ENCODE peak calls at places on chromosomes 6 and 20, in four cellular contexts. Y is spleen, U is tibial artery, D is fibroblast of lung. F is an unnamed sample. For H3K27me3, the result is how much of the 10 kb centered on the place peaks cover.

GRCh38 chr6:151534576-151534975 is 40.8 kb downstream of the CCDC170 start:
- DNase-seq in Y (no peak), U (no peak), D (no peak), F (no peak)

GRCh38 chr6:119096683-119097310 is 18.3 kb upstream of the FAM184A start:
- DNase-seq in Y (no peak), U (peak), D (peak), F (no peak)

GRCh38 chr6:81793811-81794210 is 41.3 kb upstream of the TENT5A start:
- DNase-seq in Y (no peak), U (no peak), D (peak), F (no peak)

GRCh38 chr6:11525468-11526155 is 11.9 kb upstream of the TMEM170B start:
- DNase-seq in Y (no peak), U (peak), D (peak), F (no peak)

GRCh38 chr6:38144365-38144764 is 324.8 kb downstream of the ZFAND3 start:
- DNase-seq in Y (no peak), U (no peak), D (no peak), F (no peak)

GRCh38 chr6:157019115-157019628 is 242.0 kb downstream of the ARID1B start:
- DNase-seq in Y (no peak), U (no peak), D (no peak), F (no peak)

GRCh38 chr6:123925360-123925759 is 121.7 kb downstream of the NKAIN2 start:
- DNase-seq in Y (no peak), U (no peak), D (peak), F (peak)

GRCh38 chr6:120373185-120373584 is 961.1 kb downstream of the TBC1D32 start:
- DNase-seq in Y (no peak), U (no peak), D (no peak), F (no peak)

GRCh38 chr20:62818592-62819493 is 2.0 kb downstream of the COL9A3 start:
- DNase-seq in Y (no peak), U (no peak), D (peak), F (no peak)

GRCh38 chr20:64137598-64138031 is 26.6 kb upstream of the MYT1 start:
- DNase-seq in Y (peak), U (no peak), D (no peak), F (no peak)

DNA sequence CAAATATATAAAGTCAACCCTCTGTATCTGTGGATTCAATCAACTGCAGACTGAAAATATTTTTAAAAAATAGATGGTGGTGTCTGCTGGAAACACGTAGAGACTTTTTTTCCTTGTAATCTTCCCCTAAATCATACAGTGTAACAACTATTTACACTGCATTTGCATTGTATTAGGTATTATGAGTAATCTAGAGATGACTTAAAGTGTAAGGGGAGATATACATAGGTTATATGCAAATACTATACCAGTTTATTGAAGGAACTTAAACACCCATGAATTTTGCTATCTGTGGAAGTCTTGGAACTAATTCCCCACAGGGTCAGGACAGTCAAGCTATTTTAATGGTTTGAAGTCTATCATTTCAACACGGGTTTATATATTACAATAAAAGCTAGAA is 10.2 kb downstream of the HDAC2 start:
- DNase-seq in Y (no peak), U (no peak), D (no peak), F (no peak)
- H3K4me3 ChIP-seq in Y (no peak), U (no peak), D (no peak), F (no peak)

DNA sequence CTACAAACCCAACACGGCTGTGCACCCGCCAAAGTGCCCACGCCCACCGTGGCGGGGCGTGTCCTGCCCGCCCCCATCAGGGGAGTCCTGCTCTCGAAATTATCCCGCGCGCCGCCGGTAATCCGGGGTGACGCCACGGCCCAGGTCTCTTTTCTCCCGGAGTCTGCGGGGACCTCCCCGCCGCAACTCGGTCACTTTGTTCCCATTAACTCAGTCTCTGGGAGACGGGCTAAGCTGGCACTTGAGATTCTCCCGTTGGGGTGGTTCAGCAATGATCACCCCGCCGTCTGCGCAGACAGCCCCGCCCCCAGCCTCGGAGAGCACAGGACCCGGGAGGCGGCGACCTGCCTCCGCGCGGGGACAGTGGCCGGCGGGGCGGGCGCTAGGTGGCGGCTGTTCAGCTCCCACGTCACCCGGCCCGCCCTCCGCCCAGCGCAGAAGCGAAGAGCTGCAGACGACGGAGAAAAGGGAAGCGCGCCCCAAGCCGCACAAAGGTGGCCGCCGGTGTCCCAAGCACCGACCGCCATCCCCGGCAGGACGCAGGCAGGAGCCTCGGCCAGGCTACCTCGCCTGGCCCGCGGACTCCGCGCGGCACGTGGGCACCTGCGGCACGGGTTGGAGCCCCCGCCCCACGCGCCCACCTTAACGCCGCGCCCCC is 31.5 kb downstream of the SF3B5 start:
- DNase-seq in Y (peak), U (peak), D (no peak), F (no peak)
- TF ChIP-seq CTCF in Y (peak), U (peak), D (no peak), F (peak)

GRCh38 chr20:51567622-51568021 is 25.1 kb upstream of the NFATC2 start:
- DNase-seq in Y (no peak), U (no peak), D (no peak), F (no peak)
- H3K27me3 ChIP-seq in Y (under half), U (under half), D (under half), F (under half)

DNA sequence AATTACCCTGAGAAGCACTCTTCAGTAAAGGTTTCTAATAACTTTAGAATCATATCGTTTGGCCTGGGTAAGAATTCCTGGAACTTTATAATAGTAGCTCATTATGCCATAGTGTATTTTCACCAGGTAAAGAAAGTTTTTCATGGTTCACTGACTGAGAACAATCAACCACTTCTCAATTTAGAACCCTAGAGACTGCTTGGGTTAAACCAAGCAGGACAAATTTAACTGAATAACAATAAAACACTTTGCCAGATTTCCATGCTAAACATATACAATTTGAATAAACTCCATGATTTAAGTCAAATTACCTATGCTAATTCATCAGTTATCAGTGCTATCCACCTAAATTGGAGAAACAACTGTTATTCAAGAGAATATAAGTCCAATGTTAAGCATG is 99.4 kb downstream of the PLG start:
- DNase-seq in Y (no peak), U (no peak), D (no peak), F (no peak)
- H3K4me3 ChIP-seq in Y (no peak), U (no peak), D (no peak), F (no peak)

GRCh38 chr20:47262365-47263013 is 94.0 kb downstream of the ZMYND8 start:
- DNase-seq in Y (no peak), U (no peak), D (no peak), F (no peak)

GRCh38 chr20:47265214-47265613 is 91.3 kb downstream of the ZMYND8 start:
- DNase-seq in Y (no peak), U (no peak), D (no peak), F (no peak)

GRCh38 chr20:47263502-47264084 is 92.9 kb downstream of the ZMYND8 start:
- DNase-seq in Y (no peak), U (no peak), D (no peak), F (no peak)

GRCh38 chr20:47262008-47262364 is 94.5 kb downstream of the ZMYND8 start:
- DNase-seq in Y (no peak), U (no peak), D (no peak), F (no peak)

GRCh38 chr20:47263080-47263479 is 93.4 kb downstream of the ZMYND8 start:
- DNase-seq in Y (no peak), U (no peak), D (no peak), F (no peak)
- TF ChIP-seq CTCF in Y (no peak), U (no peak), D (no peak), F (no peak)